ENCODE peak calls at places on chromosomes 7 and 10, in six cellular contexts. One of them, this sample, is unnamed.

GRCh38 chr10:128281343-128281742 is 155.1 kb upstream of the MKI67 start:
- DNase-seq in AG09309: no peak
- DNase-seq in AG04450: no peak
- DNase-seq in fibroblast of mammary gland: no peak
- DNase-seq in bronchial epithelial cell: no peak
- DNase-seq in fibroblast of lung: no peak
- DNase-seq in this sample: no peak

GRCh38 chr7:131556055-131556911 is at the start of gene PODXL:
- DNase-seq in fibroblast of mammary gland: no peak
- DNase-seq in AG04450: no peak
- DNase-seq in fibroblast of lung: peak
- DNase-seq in bronchial epithelial cell: no peak
- DNase-seq in AG09309: no peak
- DNase-seq in this sample: peak

GRCh38 chr10:95406651-95407280 is 116.0 kb upstream of the PDLIM1 start:
- DNase-seq in fibroblast of mammary gland: no peak
- DNase-seq in AG09309: no peak
- DNase-seq in AG04450: no peak
- DNase-seq in bronchial epithelial cell: no peak
- DNase-seq in fibroblast of lung: no peak
- DNase-seq in this sample: peak

GRCh38 chr7:74343281-74344127 is 54.3 kb downstream of the CLIP2 start:
- DNase-seq in fibroblast of mammary gland: peak
- DNase-seq in fibroblast of lung: peak
- DNase-seq in AG09309: peak
- DNase-seq in bronchial epithelial cell: peak
- DNase-seq in AG04450: no peak
- DNase-seq in this sample: peak

GRCh38 chr7:55423891-55424290 is 58.8 kb downstream of the LANCL2 start:
- DNase-seq in fibroblast of lung: no peak
- DNase-seq in fibroblast of mammary gland: peak
- DNase-seq in AG09309: no peak
- DNase-seq in bronchial epithelial cell: no peak
- DNase-seq in AG04450: no peak
- DNase-seq in this sample: no peak

GRCh38 chr10:35463878-35464277 is 127.6 kb downstream of the CCNY start:
- DNase-seq in fibroblast of lung: no peak
- DNase-seq in fibroblast of mammary gland: no peak
- DNase-seq in AG09309: no peak
- DNase-seq in AG04450: no peak
- DNase-seq in bronchial epithelial cell: no peak
- DNase-seq in this sample: no peak

GRCh38 chr10:69757553-69758309 is 44.0 kb upstream of the COL13A1 start:
- DNase-seq in bronchial epithelial cell: no peak
- DNase-seq in fibroblast of lung: peak
- DNase-seq in AG04450: no peak
- DNase-seq in fibroblast of mammary gland: peak
- DNase-seq in AG09309: peak
- DNase-seq in this sample: peak

GRCh38 chr10:94150541-94151184 is 156.9 kb downstream of the PLCE1 start:
- DNase-seq in AG04450: no peak
- DNase-seq in fibroblast of mammary gland: no peak
- DNase-seq in bronchial epithelial cell: no peak
- DNase-seq in fibroblast of lung: no peak
- DNase-seq in AG09309: no peak
- DNase-seq in this sample: no peak

GRCh38 chr7:97959046-97959445 is 30.9 kb downstream of the OCM2 start:
- DNase-seq in AG09309: no peak
- DNase-seq in AG04450: no peak
- DNase-seq in bronchial epithelial cell: no peak
- DNase-seq in fibroblast of lung: no peak
- DNase-seq in fibroblast of mammary gland: no peak
- DNase-seq in this sample: no peak

GRCh38 chr7:45174328-45174610 is 16.7 kb downstream of the RAMP3 start:
- DNase-seq in fibroblast of mammary gland: no peak
- DNase-seq in fibroblast of lung: no peak
- DNase-seq in AG09309: no peak
- DNase-seq in bronchial epithelial cell: no peak
- DNase-seq in AG04450: no peak
- DNase-seq in this sample: no peak

GRCh38 chr7:22486597-22486996 is 13.4 kb downstream of the STEAP1B start:
- DNase-seq in AG04450: no peak
- DNase-seq in bronchial epithelial cell: no peak
- DNase-seq in AG09309: no peak
- DNase-seq in fibroblast of lung: no peak
- DNase-seq in fibroblast of mammary gland: no peak
- DNase-seq in this sample: no peak

GRCh38 chr7:77362905-77363304 is 53.2 kb downstream of the GSAP start:
- DNase-seq in AG09309: no peak
- DNase-seq in AG04450: no peak
- DNase-seq in fibroblast of lung: no peak
- DNase-seq in fibroblast of mammary gland: no peak
- DNase-seq in bronchial epithelial cell: no peak
- DNase-seq in this sample: no peak

GRCh38 chr10:109863775-109864174 is 59.5 kb downstream of the XPNPEP1 start:
- DNase-seq in AG09309: no peak
- DNase-seq in fibroblast of lung: no peak
- DNase-seq in fibroblast of mammary gland: no peak
- DNase-seq in bronchial epithelial cell: no peak
- DNase-seq in AG04450: no peak
- DNase-seq in this sample: no peak

GRCh38 chr10:33109788-33110469 is 151.9 kb upstream of the ITGB1 start:
- DNase-seq in fibroblast of mammary gland: no peak
- DNase-seq in fibroblast of lung: no peak
- DNase-seq in AG09309: no peak
- DNase-seq in bronchial epithelial cell: no peak
- DNase-seq in AG04450: no peak
- DNase-seq in this sample: no peak

GRCh38 chr10:129912161-129912917 is 51.7 kb downstream of the EBF3 start:
- DNase-seq in fibroblast of mammary gland: peak
- DNase-seq in AG09309: no peak
- DNase-seq in fibroblast of lung: no peak
- DNase-seq in AG04450: no peak
- DNase-seq in bronchial epithelial cell: no peak
- DNase-seq in this sample: no peak

GRCh38 chr10:97921581-97922377 is 72.1 kb downstream of the GOLGA7B start:
- DNase-seq in fibroblast of lung: no peak
- DNase-seq in AG04450: no peak
- DNase-seq in fibroblast of mammary gland: peak
- DNase-seq in bronchial epithelial cell: no peak
- DNase-seq in AG09309: no peak
- DNase-seq in this sample: no peak

GRCh38 chr7:97145068-97145467 is 27.6 kb downstream of the SDHAF3 start:
- DNase-seq in AG09309: peak
- DNase-seq in fibroblast of mammary gland: peak
- DNase-seq in bronchial epithelial cell: peak
- DNase-seq in AG04450: no peak
- DNase-seq in fibroblast of lung: peak
- DNase-seq in this sample: peak

GRCh38 chr7:32462966-32463365 is 27.2 kb downstream of the LSM5 start:
- DNase-seq in fibroblast of lung: no peak
- DNase-seq in AG09309: no peak
- DNase-seq in AG04450: no peak
- DNase-seq in fibroblast of mammary gland: no peak
- DNase-seq in bronchial epithelial cell: no peak
- DNase-seq in this sample: no peak

GRCh38 chr7:36668750-36669149 is 55.5 kb downstream of the AOAH start:
- DNase-seq in fibroblast of lung: no peak
- DNase-seq in bronchial epithelial cell: no peak
- DNase-seq in fibroblast of mammary gland: no peak
- DNase-seq in AG09309: no peak
- DNase-seq in AG04450: no peak
- DNase-seq in this sample: no peak

GRCh38 chr7:13990319-13990983 is 985 bp upstream of the ETV1 start:
- DNase-seq in fibroblast of mammary gland: peak
- DNase-seq in fibroblast of lung: peak
- DNase-seq in AG09309: no peak
- DNase-seq in bronchial epithelial cell: peak
- DNase-seq in AG04450: no peak
- DNase-seq in this sample: peak

GRCh38 chr10:133131754-133132710 is 28.0 kb upstream of the KNDC1 start:
- DNase-seq in AG09309: no peak
- DNase-seq in bronchial epithelial cell: no peak
- DNase-seq in fibroblast of lung: no peak
- DNase-seq in fibroblast of mammary gland: no peak
- DNase-seq in AG04450: no peak
- DNase-seq in this sample: no peak

DNA sequence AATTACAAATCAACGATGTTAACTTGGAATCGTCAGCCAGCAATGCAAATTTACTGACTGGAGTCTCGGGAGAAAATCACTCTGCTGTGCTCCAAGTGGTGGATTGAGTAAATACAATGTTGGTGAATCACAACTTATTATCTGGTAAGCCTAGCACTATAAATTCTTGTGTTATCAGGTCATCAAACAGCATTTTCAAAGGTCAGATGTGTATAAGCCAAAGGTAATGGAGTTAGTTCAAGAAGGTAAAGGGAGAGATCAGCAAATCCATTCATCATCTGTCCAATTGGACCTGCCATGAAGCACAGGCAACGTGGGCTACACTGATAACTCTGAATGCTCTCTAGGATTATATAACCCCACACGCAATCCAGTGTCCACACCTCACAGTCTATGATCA is 13.9 kb downstream of the CUBN start:
- DNase-seq in fibroblast of lung: peak
- DNase-seq in AG04450: no peak
- DNase-seq in AG09309: no peak
- DNase-seq in bronchial epithelial cell: peak
- DNase-seq in fibroblast of mammary gland: peak
- DNase-seq in this sample: peak
- TF ChIP-seq CTCF in fibroblast of lung: no peak
- TF ChIP-seq CTCF in AG04450: peak
- TF ChIP-seq CTCF in AG09309: peak
- TF ChIP-seq CTCF in bronchial epithelial cell: no peak
- TF ChIP-seq CTCF in fibroblast of mammary gland: peak
- TF ChIP-seq CTCF in this sample: peak

GRCh38 chr7:142500364-142500763 is 242.5 kb upstream of the PRSS58 start:
- DNase-seq in fibroblast of mammary gland: no peak
- DNase-seq in fibroblast of lung: no peak
- DNase-seq in AG09309: no peak
- DNase-seq in bronchial epithelial cell: peak
- DNase-seq in AG04450: no peak
- DNase-seq in this sample: peak

GRCh38 chr7:142501434-142501833 is 243.6 kb upstream of the PRSS58 start:
- DNase-seq in bronchial epithelial cell: no peak
- DNase-seq in AG04450: no peak
- DNase-seq in fibroblast of mammary gland: no peak
- DNase-seq in AG09309: no peak
- DNase-seq in fibroblast of lung: no peak
- DNase-seq in this sample: no peak

GRCh38 chr7:142496545-142496991 is 238.7 kb upstream of the PRSS58 start:
- DNase-seq in fibroblast of mammary gland: peak
- DNase-seq in AG09309: no peak
- DNase-seq in AG04450: no peak
- DNase-seq in bronchial epithelial cell: peak
- DNase-seq in fibroblast of lung: peak
- DNase-seq in this sample: peak

GRCh38 chr7:142499641-142500040 is 241.8 kb upstream of the PRSS58 start:
- DNase-seq in bronchial epithelial cell: no peak
- DNase-seq in fibroblast of lung: no peak
- DNase-seq in fibroblast of mammary gland: no peak
- DNase-seq in AG09309: no peak
- DNase-seq in AG04450: no peak
- DNase-seq in this sample: no peak

DNA sequence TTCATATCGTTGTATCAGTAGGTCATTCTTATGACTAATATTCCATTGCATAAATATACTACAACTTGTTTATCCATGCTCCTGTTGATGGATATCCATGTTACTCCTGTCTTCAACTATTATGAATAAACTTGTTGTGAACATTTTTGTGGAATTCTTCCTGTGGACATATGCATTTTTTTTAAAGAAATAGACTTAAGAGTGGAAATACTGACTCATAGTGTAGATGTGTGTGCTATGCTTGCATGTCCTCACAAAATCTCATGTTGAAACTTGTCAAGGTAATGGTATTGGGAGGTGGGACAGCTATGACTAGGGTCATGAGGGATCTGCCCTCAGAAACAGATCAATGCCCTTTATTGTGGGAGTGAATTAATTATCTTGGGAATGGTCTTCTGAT is 240.5 kb upstream of the PRSS58 start:
- DNase-seq in AG09309: no peak
- DNase-seq in bronchial epithelial cell: peak
- DNase-seq in AG04450: no peak
- DNase-seq in fibroblast of lung: peak
- DNase-seq in fibroblast of mammary gland: no peak
- DNase-seq in this sample: peak
- H3K4me3 ChIP-seq in AG09309: no peak
- H3K4me3 ChIP-seq in bronchial epithelial cell: no peak
- H3K4me3 ChIP-seq in AG04450: no peak
- H3K4me3 ChIP-seq in fibroblast of lung: no peak
- H3K4me3 ChIP-seq in fibroblast of mammary gland: no peak
- H3K4me3 ChIP-seq in this sample: no peak

DNA sequence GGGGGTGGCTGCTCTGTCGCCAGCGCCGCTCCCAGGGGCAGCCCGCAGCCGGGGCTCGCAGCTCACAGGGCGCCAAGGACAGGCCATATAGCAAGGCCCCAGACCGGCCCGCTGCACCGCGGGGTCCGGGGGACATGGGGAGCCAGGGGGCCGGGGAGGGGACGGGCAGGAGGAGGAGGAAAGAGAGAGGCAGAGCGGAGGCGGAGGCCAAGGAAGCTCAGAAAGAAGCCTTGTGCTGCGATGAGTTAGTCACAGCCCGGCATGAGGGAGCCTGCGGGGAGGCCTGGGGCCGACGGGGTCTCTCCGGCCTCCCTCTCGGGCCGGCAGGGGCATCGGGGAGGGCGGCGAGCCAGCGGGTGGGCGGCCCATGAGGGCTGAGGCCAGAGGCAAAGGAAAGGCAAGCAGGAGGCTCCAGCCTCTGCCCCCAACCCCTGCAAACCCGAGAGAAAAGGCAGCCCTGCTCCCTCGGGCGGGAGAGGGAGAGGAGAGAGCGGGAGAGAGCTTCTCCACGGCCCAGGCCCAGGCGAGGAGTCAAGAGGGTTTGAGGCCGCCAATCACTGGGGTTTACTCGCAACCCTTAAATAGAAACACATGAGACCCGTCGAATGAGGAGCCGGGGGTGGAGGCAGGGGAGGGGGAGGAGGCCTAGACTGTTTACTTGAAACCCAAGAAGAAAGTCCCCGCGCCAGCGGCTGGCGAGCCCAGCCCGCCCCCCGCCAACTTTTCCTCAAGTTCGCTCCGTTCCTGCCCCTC is 167.9 kb downstream of the NEURL1 start:
- DNase-seq in AG04450: peak
- DNase-seq in AG09309: peak
- DNase-seq in bronchial epithelial cell: no peak
- DNase-seq in fibroblast of mammary gland: peak
- DNase-seq in fibroblast of lung: peak
- DNase-seq in this sample: no peak
- TF ChIP-seq CTCF in AG04450: no peak
- TF ChIP-seq CTCF in AG09309: no peak
- TF ChIP-seq CTCF in bronchial epithelial cell: no peak
- TF ChIP-seq CTCF in fibroblast of mammary gland: no peak
- TF ChIP-seq CTCF in fibroblast of lung: no peak
- TF ChIP-seq CTCF in this sample: no peak

DNA sequence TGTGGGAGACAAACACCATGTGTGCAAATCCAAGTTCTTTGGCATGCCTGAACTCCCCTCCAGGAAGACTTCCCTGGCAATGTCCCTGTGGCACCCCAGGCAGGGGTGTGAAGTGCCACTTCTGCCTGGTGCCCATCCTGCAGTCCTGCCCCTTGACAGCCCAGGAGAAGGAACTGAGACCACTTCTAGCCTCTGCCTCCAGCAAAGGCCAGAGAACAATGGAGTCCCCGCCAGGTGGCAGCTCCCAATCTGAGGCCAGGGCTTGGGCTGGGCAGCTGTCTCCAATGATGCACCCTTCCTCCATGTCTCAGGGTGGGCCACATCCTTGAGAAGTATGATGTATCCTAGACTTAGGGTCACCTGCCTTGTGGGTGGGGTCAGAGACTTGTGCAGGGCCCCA is 5.4 kb downstream of the FXYD4 start:
- DNase-seq in AG09309: no peak
- DNase-seq in AG04450: no peak
- DNase-seq in fibroblast of mammary gland: no peak
- DNase-seq in bronchial epithelial cell: no peak
- DNase-seq in fibroblast of lung: no peak
- DNase-seq in this sample: no peak
- H3K4me3 ChIP-seq in AG09309: no peak
- H3K4me3 ChIP-seq in AG04450: no peak
- H3K4me3 ChIP-seq in fibroblast of mammary gland: no peak
- H3K4me3 ChIP-seq in bronchial epithelial cell: no peak
- H3K4me3 ChIP-seq in fibroblast of lung: no peak
- H3K4me3 ChIP-seq in this sample: no peak

This sample was measured in epithelial cell of esophagus.